ENCODE peak calls at places on chromosomes 5 and 9, in five cellular contexts. A, G, O, X and L are unnamed samples.
A peak's percentile ranks its signal among the peaks of the same experiment; 100 is the strongest.

GRCh38 chr9:112180387-112180881 is 5.3 kb upstream of the SUSD1 start:
- DNase-seq in A (no peak), G (no peak), O (no peak), X (no peak), L (no peak)

GRCh38 chr9:89243296-89244061 is 64.9 kb upstream of the SHC3 start:
- DNase-seq in A (no peak), G (no peak), O (no peak), X (no peak), L (no peak)

GRCh38 chr5:140372971-140373487 is 13.0 kb downstream of the SLC4A9 start:
- DNase-seq in A (peak; percentile 78), G (no peak), O (peak; percentile 5), X (peak; percentile 88), L (peak; percentile 17)

GRCh38 chr9:132350861-132351315 is 3.9 kb downstream of the SETX start:
- DNase-seq in A (no peak), G (no peak), O (no peak), X (no peak), L (no peak)

GRCh38 chr9:16885896-16886295 is 15.4 kb upstream of the BNC2 start:
- DNase-seq in A (no peak), G (no peak), O (no peak), X (no peak), L (no peak)

GRCh38 chr5:79774171-79774854 is 84.7 kb downstream of the CMYA5 start:
- DNase-seq in A (no peak), G (no peak), O (no peak), X (peak; percentile 82), L (no peak)

GRCh38 chr5:155929081-155929480 is 397.9 kb upstream of the SGCD start:
- DNase-seq in A (no peak), G (no peak), O (no peak), X (no peak), L (no peak)

GRCh38 chr9:128254855-128255759 is 20.7 kb downstream of the GOLGA2 start:
- DNase-seq in A (peak; percentile 75), G (no peak), O (peak; percentile 45), X (peak; percentile 68), L (peak; percentile 23)

GRCh38 chr5:57889558-57889957 is 406.9 kb upstream of the ACTBL2 start:
- DNase-seq in A (no peak), G (no peak), O (no peak), X (peak; percentile 89), L (no peak)

GRCh38 chr5:177131711-177132503 is 1.7 kb upstream of the NSD1 start:
- DNase-seq in A (peak; percentile 41), G (no peak), O (no peak), X (no peak), L (no peak)

GRCh38 chr9:117315236-117315635 is 99.6 kb downstream of the ASTN2 start:
- DNase-seq in A (no peak), G (no peak), O (no peak), X (no peak), L (no peak)

GRCh38 chr9:35042891-35043545 is 29.4 kb downstream of the VCP start:
- DNase-seq in A (no peak), G (no peak), O (no peak), X (no peak), L (no peak)

GRCh38 chr5:134435525-134435924 is 23.8 kb upstream of the CDKN2AIPNL start:
- DNase-seq in A (no peak), G (no peak), O (no peak), X (no peak), L (no peak)

GRCh38 chr5:113117543-113118110 is 141.0 kb downstream of the DCP2 start:
- DNase-seq in A (no peak), G (no peak), O (no peak), X (no peak), L (no peak)

GRCh38 chr9:447230-448025 is 232.8 kb downstream of the DOCK8 start:
- DNase-seq in A (no peak), G (peak; percentile 28), O (peak; percentile 43), X (no peak), L (no peak)

GRCh38 chr5:68070641-68071191 is 144.8 kb upstream of the PIK3R1 start:
- DNase-seq in A (no peak), G (no peak), O (no peak), X (no peak), L (no peak)

GRCh38 chr5:78221964-78222451 is 72.5 kb downstream of the AP3B1 start:
- DNase-seq in A (no peak), G (no peak), O (no peak), X (peak; percentile 65), L (no peak)

GRCh38 chr5:151961557-151961956 is 36.9 kb upstream of the GLRA1 start:
- DNase-seq in A (no peak), G (no peak), O (no peak), X (no peak), L (no peak)

GRCh38 chr5:157020002-157020401 is 38.9 kb downstream of the HAVCR1 start:
- DNase-seq in A (no peak), G (no peak), O (no peak), X (no peak), L (no peak)

GRCh38 chr9:87494970-87495471 is 2.6 kb upstream of the DAPK1 start:
- DNase-seq in A (no peak), G (no peak), O (no peak), X (no peak), L (no peak)

GRCh38 chr9:27429436-27429835 is 94.7 kb upstream of the IFNK start:
- DNase-seq in A (no peak), G (no peak), O (no peak), X (no peak), L (no peak)

GRCh38 chr5:16489322-16489791 is 23.8 kb upstream of the ZNF622 start:
- DNase-seq in A (no peak), G (no peak), O (no peak), X (peak; percentile 71), L (no peak)

GRCh38 chr5:61332369-61332745 is 299 bp downstream of the ZSWIM6 start:
- DNase-seq in A (peak; percentile 65), G (no peak), O (peak; percentile 56), X (peak; percentile 36), L (no peak)

GRCh38 chr5:139763584-139764249 is 31.9 kb upstream of the PSD2 start:
- DNase-seq in A (no peak), G (no peak), O (no peak), X (no peak), L (no peak)

GRCh38 chr5:83488271-83488670 is 16.7 kb downstream of the VCAN start:
- DNase-seq in A (no peak), G (no peak), O (no peak), X (no peak), L (no peak)

GRCh38 chr9:101711330-101711941 is 27.0 kb downstream of the GRIN3A start:
- DNase-seq in A (no peak), G (no peak), O (no peak), X (peak; percentile 26), L (no peak)

GRCh38 chr9:4375424-4376195 is 75.7 kb upstream of the GLIS3 start:
- DNase-seq in A (no peak), G (no peak), O (no peak), X (peak; percentile 46), L (no peak)

GRCh38 chr9:122354536-122355199 is 16.2 kb upstream of the PTGS1 start:
- DNase-seq in A (peak; percentile 65), G (no peak), O (no peak), X (no peak), L (no peak)

GRCh38 chr9:114117996-114118830 is 19.1 kb upstream of the KIF12 start:
- DNase-seq in A (peak; percentile 12), G (no peak), O (no peak), X (peak; percentile 52), L (peak; percentile 43)

GRCh38 chr9:35673132-35673997 is at the start of gene CA9:
- DNase-seq in A (peak; percentile 70), G (no peak), O (no peak), X (no peak), L (no peak)

GRCh38 chr5:176796970-176797369 is 13.4 kb upstream of the UNC5A start:
- DNase-seq in A (no peak), G (no peak), O (no peak), X (no peak), L (no peak)

GRCh38 chr9:93416530-93417235 is 34.8 kb upstream of the FAM120A start:
- DNase-seq in A (no peak), G (no peak), O (no peak), X (no peak), L (no peak)

GRCh38 chr9:77848428-77848827 is 183.2 kb downstream of the GNAQ start:
- DNase-seq in A (no peak), G (no peak), O (no peak), X (no peak), L (no peak)

GRCh38 chr9:85717220-85717619 is 24.5 kb downstream of the AGTPBP1 start:
- DNase-seq in A (no peak), G (no peak), O (no peak), X (no peak), L (no peak)

GRCh38 chr5:176899296-176899891 is at the start of gene HK3:
- DNase-seq in A (no peak), G (no peak), O (no peak), X (no peak), L (no peak)